ENCODE peak calls at places on chromosomes 6 and 20, in four cellular contexts. G is small intestine, L is T-helper 2 cell, Y is fibroblast of the conjunctiva. Z is an unnamed sample.

GRCh38 chr6:56593801-56594318 is 48.8 kb downstream of the DST start:
- DNase-seq in G (no peak), L (no peak), Y (no peak), Z (no peak)

GRCh38 chr20:41524980-41525613 is 93.1 kb downstream of the CHD6 start:
- DNase-seq in G (peak), L (no peak), Y (no peak), Z (peak)

GRCh38 chr20:38238834-38239233 is 21.7 kb downstream of the KIAA1755 start:
- DNase-seq in G (peak), L (no peak), Y (no peak), Z (no peak)

GRCh38 chr6:110541701-110542309 is 65.4 kb upstream of the SLC22A16 start:
- DNase-seq in G (no peak), L (no peak), Y (no peak), Z (no peak)

GRCh38 chr20:24662756-24663399 is 193.4 kb downstream of the SYNDIG1 start:
- DNase-seq in G (no peak), L (no peak), Y (no peak), Z (no peak)

GRCh38 chr6:130995783-130996447 is 67.1 kb downstream of the EPB41L2 start:
- DNase-seq in G (peak), L (no peak), Y (no peak), Z (no peak)

GRCh38 chr20:3693376-3693775 is 11.6 kb upstream of the ADAM33 start:
- DNase-seq in G (no peak), L (no peak), Y (no peak), Z (no peak)

GRCh38 chr6:27332692-27333641 is 20.9 kb upstream of the POM121L2 start:
- DNase-seq in G (peak), L (no peak), Y (peak), Z (no peak)

GRCh38 chr6:79441222-79441621 is 96.0 kb downstream of the LCA5 start:
- DNase-seq in G (no peak), L (no peak), Y (no peak), Z (no peak)

GRCh38 chr6:121771937-121772717 is 336.7 kb downstream of the GJA1 start:
- DNase-seq in G (no peak), L (no peak), Y (no peak), Z (no peak)

GRCh38 chr20:62602550-62602949 is 39.8 kb upstream of the SLCO4A1 start:
- DNase-seq in G (no peak), L (no peak), Y (no peak), Z (no peak)

GRCh38 chr6:37636112-37636511 is 61.6 kb downstream of the MDGA1 start:
- DNase-seq in G (peak), L (no peak), Y (no peak), Z (no peak)